ENCODE peak calls at places on chromosomes 5 and 9, in five cellular contexts. X is activated B cell treated with CpG ODN at 0.5 μM for 24 hours, D is tibial artery, M is heart left ventricle, C is AG04450. H is an unnamed sample.

GRCh38 chr9:35696520-35697215 is 6.9 kb upstream of the TPM2 start:
- DNase-seq in X (peak), D (peak), M (no peak), C (no peak), H (peak)

GRCh38 chr9:113219972-113220371 is 1.1 kb downstream of the FKBP15 start:
- DNase-seq in X (no peak), D (no peak), M (no peak), C (peak), H (peak)

GRCh38 chr9:6305954-6306563 is 22.1 kb upstream of the TPD52L3 start:
- DNase-seq in X (no peak), D (no peak), M (no peak), C (peak), H (peak)

GRCh38 chr5:179290681-179291540 is 54.4 kb downstream of the ADAMTS2 start:
- DNase-seq in X (no peak), D (peak), M (peak), C (no peak), H (no peak)

GRCh38 chr9:76001494-76001893 is 111.0 kb downstream of the PCSK5 start:
- DNase-seq in X (no peak), D (no peak), M (no peak), C (no peak), H (no peak)

GRCh38 chr5:71719092-71719964 is at the start of gene CARTPT:
- DNase-seq in X (no peak), D (no peak), M (no peak), C (no peak), H (no peak)

GRCh38 chr5:37071901-37072581 is 177.1 kb downstream of the CPLANE1 start:
- DNase-seq in X (no peak), D (no peak), M (no peak), C (peak), H (peak)

GRCh38 chr9:119375892-119376291 is 6.7 kb upstream of the BRINP1 start:
- DNase-seq in X (no peak), D (no peak), M (no peak), C (no peak), H (peak)

GRCh38 chr9:14018061-14018460 is 295.9 kb downstream of the NFIB start:
- DNase-seq in X (no peak), D (no peak), M (no peak), C (peak), H (peak)

GRCh38 chr5:174818430-174818829 is 94.0 kb downstream of the MSX2 start:
- DNase-seq in X (no peak), D (no peak), M (no peak), C (no peak), H (no peak)

GRCh38 chr5:147558826-147559225 is 49.0 kb upstream of the DPYSL3 start:
- DNase-seq in X (no peak), D (peak), M (no peak), C (peak), H (peak)

GRCh38 chr5:61505281-61505680 is 173.2 kb downstream of the ZSWIM6 start:
- DNase-seq in X (no peak), D (no peak), M (no peak), C (no peak), H (no peak)

GRCh38 chr9:82606761-82607382 is 456.1 kb downstream of the RASEF start:
- DNase-seq in X (no peak), D (no peak), M (no peak), C (no peak), H (peak)
- TF ChIP-seq CTCF in X (peak), D (peak), M (peak), C (peak), H (peak)

DNA sequence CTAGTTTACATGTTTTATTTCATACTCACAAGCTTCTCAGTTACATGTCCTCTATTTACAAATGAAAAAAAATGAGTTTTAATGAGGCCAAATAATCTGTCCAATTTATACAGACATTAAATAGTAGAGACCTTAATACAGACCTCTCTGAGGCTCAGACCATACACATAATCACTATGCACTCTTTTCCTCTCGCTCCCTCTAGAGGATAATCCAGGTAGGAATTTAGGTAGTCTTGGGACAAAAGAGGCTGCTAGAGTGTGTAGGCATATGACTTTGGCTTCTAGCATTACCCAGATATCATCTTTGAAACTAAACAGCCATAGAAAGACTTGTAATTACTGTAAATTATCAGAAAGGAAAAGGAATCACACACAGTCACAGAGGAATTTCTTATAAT is 444.7 kb downstream of the HINT1 start:
- DNase-seq in X (no peak), D (no peak), M (no peak), C (no peak), H (peak)
- TF ChIP-seq CTCF in X (no peak), D (no peak), M (no peak), C (peak), H (peak)

GRCh38 chr9:981491-981898 is 5.0 kb downstream of the DMRT3 start:
- DNase-seq in X (no peak), D (no peak), M (no peak), C (no peak), H (no peak)
- TF ChIP-seq CTCF in X (no peak), D (no peak), M (no peak), C (peak), H (no peak)

GRCh38 chr5:116574682-116575634 is at the start of gene SEMA6A:
- DNase-seq in X (peak), D (peak), M (peak), C (peak), H (peak)
- TF ChIP-seq CTCF in X (no peak), D (peak), M (no peak), C (no peak), H (peak)

GRCh38 chr5:135203019-135203418 is 169.0 kb upstream of the PITX1 start:
- DNase-seq in X (no peak), D (no peak), M (no peak), C (no peak), H (no peak)

GRCh38 chr5:135204151-135204600 is 170.1 kb upstream of the PITX1 start:
- DNase-seq in X (no peak), D (no peak), M (no peak), C (no peak), H (peak)

GRCh38 chr5:135206862-135207261 is 172.8 kb upstream of the PITX1 start:
- DNase-seq in X (no peak), D (peak), M (no peak), C (no peak), H (no peak)

GRCh38 chr5:135205616-135206349 is 171.8 kb upstream of the PITX1 start:
- DNase-seq in X (no peak), D (no peak), M (no peak), C (peak), H (no peak)

DNA sequence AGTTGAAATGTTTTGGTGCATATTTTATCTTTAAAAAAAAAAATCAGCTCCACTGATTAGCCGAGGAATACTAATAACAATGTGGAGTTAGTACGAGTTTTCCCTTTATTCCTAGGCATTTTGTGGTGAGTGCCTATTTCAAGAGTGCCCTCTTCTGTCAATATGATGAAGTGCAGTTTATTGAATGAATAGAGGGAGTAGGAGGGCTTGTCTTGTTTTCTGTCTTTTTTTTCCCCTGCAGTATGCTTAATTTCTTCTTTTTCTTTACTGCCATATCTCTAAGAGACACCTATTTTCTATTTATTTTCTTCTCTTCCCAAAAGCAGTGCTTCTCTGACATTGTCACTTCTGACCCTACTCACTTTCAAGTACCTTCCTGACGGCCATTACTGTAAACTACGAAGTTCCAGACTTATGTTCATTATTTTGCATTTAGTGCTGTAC is 169.6 kb upstream of the PITX1 start:
- DNase-seq in X (no peak), D (no peak), M (no peak), C (no peak), H (peak)
- TF ChIP-seq CTCF in X (no peak), D (peak), M (peak), C (peak), H (peak)

DNA sequence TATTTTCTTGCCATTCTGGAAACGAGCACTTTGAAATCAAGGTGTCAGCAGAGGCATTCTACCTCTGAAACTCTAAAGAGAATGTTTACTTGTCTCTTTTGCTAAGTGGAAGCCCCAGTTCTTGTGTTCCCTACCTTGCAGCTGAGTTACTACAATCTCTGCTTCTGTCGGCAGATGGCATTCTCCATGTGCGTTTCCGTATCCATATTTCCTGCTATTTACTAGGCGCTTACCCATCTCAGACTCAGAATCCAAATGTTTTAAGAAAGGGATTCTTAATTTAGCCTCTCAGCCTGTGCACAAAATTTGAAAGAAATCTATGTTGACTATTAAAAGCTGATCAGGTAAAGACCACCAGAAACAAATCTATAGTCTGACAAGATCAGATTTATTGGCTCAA is 221.3 kb upstream of the FTMT start:
- DNase-seq in X (no peak), D (no peak), M (no peak), C (no peak), H (peak)
- TF ChIP-seq CTCF in X (no peak), D (peak), M (no peak), C (no peak), H (peak)

GRCh38 chr9:73199448-73199847 is 47.8 kb downstream of the ANXA1 start:
- DNase-seq in X (no peak), D (no peak), M (no peak), C (no peak), H (no peak)

GRCh38 chr9:73202992-73203391 is 51.3 kb downstream of the ANXA1 start:
- DNase-seq in X (no peak), D (no peak), M (no peak), C (no peak), H (no peak)

GRCh38 chr9:73200694-73201432 is 49.2 kb downstream of the ANXA1 start:
- DNase-seq in X (no peak), D (no peak), M (no peak), C (no peak), H (peak)

GRCh38 chr9:73204910-73205309 is 53.2 kb downstream of the ANXA1 start:
- DNase-seq in X (no peak), D (no peak), M (no peak), C (no peak), H (no peak)

GRCh38 chr9:73199886-73200285 is 48.2 kb downstream of the ANXA1 start:
- DNase-seq in X (no peak), D (no peak), M (no peak), C (no peak), H (peak)
- TF ChIP-seq CTCF in X (no peak), D (no peak), M (no peak), C (peak), H (peak)

GRCh38 chr5:171094356-171094755 is 214.7 kb upstream of the TLX3 start:
- DNase-seq in X (no peak), D (no peak), M (no peak), C (no peak), H (no peak)
- TF ChIP-seq CTCF in X (no peak), D (no peak), M (no peak), C (no peak), H (no peak)

DNA sequence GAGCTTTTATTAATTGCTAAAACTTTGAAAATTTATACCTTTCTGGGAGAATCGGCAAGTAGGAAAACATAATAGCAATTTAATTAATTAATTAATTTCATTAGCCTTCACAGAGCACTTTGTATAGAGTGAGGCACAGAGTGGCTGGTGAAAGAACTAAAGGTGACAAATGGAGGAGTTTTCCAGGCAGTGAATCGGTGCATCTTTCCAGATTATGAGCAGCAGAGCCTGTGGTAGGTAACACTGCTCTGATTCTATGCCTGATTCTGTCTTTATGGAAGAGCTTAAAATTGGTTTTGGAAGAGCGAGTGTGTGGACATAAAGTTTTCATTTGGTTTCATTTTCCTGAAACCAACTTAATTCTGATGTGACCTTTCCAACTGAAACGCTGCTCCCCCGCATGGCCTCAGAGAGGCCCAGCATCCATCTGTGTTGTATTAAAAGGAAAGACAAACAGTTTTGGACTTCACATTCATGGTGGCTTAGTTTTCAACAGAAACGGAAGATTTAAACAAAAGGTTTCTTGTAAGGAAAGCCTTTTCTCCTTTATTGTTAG is 188.9 kb upstream of the RPS23 start:
- DNase-seq in X (no peak), D (no peak), M (no peak), C (no peak), H (no peak)
- TF ChIP-seq CTCF in X (no peak), D (peak), M (no peak), C (no peak), H (no peak)

GRCh38 chr5:171598279-171599152 is 179.1 kb downstream of the FGF18 start:
- DNase-seq in X (no peak), D (no peak), M (no peak), C (no peak), H (peak)
- TF ChIP-seq CTCF in X (no peak), D (no peak), M (no peak), C (peak), H (no peak)

H was measured in MCF 10A.